ENCODE peak calls at places on chromosome 4, in six cellular contexts. One of them, this sample, is unnamed.

GRCh38 chr4:185481390-185481789 is 9.9 kb upstream of the CCDC110 start:
- DNase-seq in H1: no peak
- DNase-seq in GM12878: no peak
- DNase-seq in GM12891: no peak
- DNase-seq in K562: no peak
- DNase-seq in HepG2: no peak
- DNase-seq in this sample: no peak

GRCh38 chr4:78379991-78380739 is 171.4 kb upstream of the ANXA3 start:
- DNase-seq in H1: no peak
- DNase-seq in GM12878: no peak
- DNase-seq in GM12891: no peak
- DNase-seq in K562: no peak
- DNase-seq in HepG2: no peak
- DNase-seq in this sample: no peak

GRCh38 chr4:113499696-113500095 is 261.8 kb downstream of the CAMK2D start:
- DNase-seq in H1: no peak
- DNase-seq in GM12878: no peak
- DNase-seq in GM12891: no peak
- DNase-seq in K562: no peak
- DNase-seq in HepG2: peak
- DNase-seq in this sample: no peak

GRCh38 chr4:55635282-55635681 is 816 bp downstream of the NMU start:
- DNase-seq in H1: no peak
- DNase-seq in GM12878: no peak
- DNase-seq in GM12891: no peak
- DNase-seq in K562: peak
- DNase-seq in HepG2: no peak
- DNase-seq in this sample: no peak

GRCh38 chr4:113537183-113537977 is 224.2 kb downstream of the CAMK2D start:
- DNase-seq in H1: no peak
- DNase-seq in GM12878: no peak
- DNase-seq in GM12891: no peak
- DNase-seq in K562: no peak
- DNase-seq in HepG2: no peak
- DNase-seq in this sample: no peak

GRCh38 chr4:43458293-43458692 is 565.8 kb downstream of the GRXCR1 start:
- DNase-seq in H1: no peak
- DNase-seq in GM12878: no peak
- DNase-seq in GM12891: no peak
- DNase-seq in K562: no peak
- DNase-seq in HepG2: no peak
- DNase-seq in this sample: no peak

GRCh38 chr4:15882675-15883086 is 55.9 kb downstream of the FGFBP1 start:
- DNase-seq in H1: peak
- DNase-seq in GM12878: peak
- DNase-seq in GM12891: peak
- DNase-seq in K562: peak
- DNase-seq in HepG2: peak
- DNase-seq in this sample: peak

GRCh38 chr4:1460967-1461868 is 55.0 kb upstream of the NKX1-1 start:
- DNase-seq in H1: peak
- DNase-seq in GM12878: no peak
- DNase-seq in GM12891: no peak
- DNase-seq in K562: no peak
- DNase-seq in HepG2: no peak
- DNase-seq in this sample: no peak

GRCh38 chr4:156889616-156890594 is 81.7 kb downstream of the PDGFC start:
- DNase-seq in H1: no peak
- DNase-seq in GM12878: no peak
- DNase-seq in GM12891: no peak
- DNase-seq in K562: no peak
- DNase-seq in HepG2: no peak
- DNase-seq in this sample: no peak

GRCh38 chr4:122617597-122618593 is 3.0 kb downstream of the IL21 start:
- DNase-seq in H1: no peak
- DNase-seq in GM12878: no peak
- DNase-seq in GM12891: no peak
- DNase-seq in K562: no peak
- DNase-seq in HepG2: no peak
- DNase-seq in this sample: no peak

GRCh38 chr4:56606385-56606784 is 74.7 kb downstream of the HOPX start:
- DNase-seq in H1: no peak
- DNase-seq in GM12878: no peak
- DNase-seq in GM12891: no peak
- DNase-seq in K562: no peak
- DNase-seq in HepG2: no peak
- DNase-seq in this sample: no peak

GRCh38 chr4:139210486-139210885 is 33.5 kb upstream of the ELF2 start:
- DNase-seq in H1: no peak
- DNase-seq in GM12878: no peak
- DNase-seq in GM12891: no peak
- DNase-seq in K562: no peak
- DNase-seq in HepG2: no peak
- DNase-seq in this sample: no peak

GRCh38 chr4:113700602-113701150 is 60.9 kb downstream of the CAMK2D start:
- DNase-seq in H1: no peak
- DNase-seq in GM12878: no peak
- DNase-seq in GM12891: no peak
- DNase-seq in K562: no peak
- DNase-seq in HepG2: no peak
- DNase-seq in this sample: no peak

GRCh38 chr4:182888894-182889293 is 28.3 kb downstream of the DCTD start:
- DNase-seq in H1: no peak
- DNase-seq in GM12878: no peak
- DNase-seq in GM12891: no peak
- DNase-seq in K562: no peak
- DNase-seq in HepG2: no peak
- DNase-seq in this sample: no peak

GRCh38 chr4:19230906-19231305 is 1020.8 kb upstream of the SLIT2 start:
- DNase-seq in H1: no peak
- DNase-seq in GM12878: no peak
- DNase-seq in GM12891: no peak
- DNase-seq in K562: no peak
- DNase-seq in HepG2: no peak
- DNase-seq in this sample: no peak

GRCh38 chr4:5120468-5120867 is 69.2 kb downstream of the STK32B start:
- DNase-seq in H1: no peak
- DNase-seq in GM12878: no peak
- DNase-seq in GM12891: no peak
- DNase-seq in K562: no peak
- DNase-seq in HepG2: no peak
- DNase-seq in this sample: no peak

GRCh38 chr4:145815027-145815612 is 123.5 kb downstream of the ZNF827 start:
- DNase-seq in H1: no peak
- DNase-seq in GM12878: no peak
- DNase-seq in GM12891: no peak
- DNase-seq in K562: no peak
- DNase-seq in HepG2: no peak
- DNase-seq in this sample: no peak

GRCh38 chr4:73869130-73870055 is at the start of gene CXCL1:
- DNase-seq in H1: peak
- DNase-seq in GM12878: no peak
- DNase-seq in GM12891: no peak
- DNase-seq in K562: peak
- DNase-seq in HepG2: no peak
- DNase-seq in this sample: no peak

GRCh38 chr4:99722662-99723061 is 65.0 kb upstream of the C4orf54 start:
- DNase-seq in H1: no peak
- DNase-seq in GM12878: no peak
- DNase-seq in GM12891: no peak
- DNase-seq in K562: no peak
- DNase-seq in HepG2: no peak
- DNase-seq in this sample: no peak

GRCh38 chr4:78057135-78057599 is at the start of gene FRAS1:
- DNase-seq in H1: peak
- DNase-seq in GM12878: no peak
- DNase-seq in GM12891: no peak
- DNase-seq in K562: no peak
- DNase-seq in HepG2: peak
- DNase-seq in this sample: peak

GRCh38 chr4:94488667-94489066 is 36.9 kb downstream of the PDLIM5 start:
- DNase-seq in H1: no peak
- DNase-seq in GM12878: no peak
- DNase-seq in GM12891: no peak
- DNase-seq in K562: no peak
- DNase-seq in HepG2: no peak
- DNase-seq in this sample: no peak

GRCh38 chr4:74623041-74623440 is 171.3 kb downstream of the BTC start:
- DNase-seq in H1: no peak
- DNase-seq in GM12878: no peak
- DNase-seq in GM12891: peak
- DNase-seq in K562: peak
- DNase-seq in HepG2: peak
- DNase-seq in this sample: no peak

GRCh38 chr4:163148466-163149336 is 18.0 kb downstream of the NAF1 start:
- DNase-seq in H1: no peak
- DNase-seq in GM12878: no peak
- DNase-seq in GM12891: no peak
- DNase-seq in K562: no peak
- DNase-seq in HepG2: no peak
- DNase-seq in this sample: no peak
- TF ChIP-seq POLR2AphosphoS5 in H1: no peak
- TF ChIP-seq POLR2AphosphoS5 in GM12878: no peak
- TF ChIP-seq POLR2AphosphoS5 in GM12891: no peak
- TF ChIP-seq POLR2AphosphoS5 in K562: no peak
- TF ChIP-seq POLR2AphosphoS5 in HepG2: no peak
- TF ChIP-seq POLR2AphosphoS5 in this sample: no peak

GRCh38 chr4:184386271-184386781 is 88.0 kb downstream of the IRF2 start:
- DNase-seq in H1: no peak
- DNase-seq in GM12878: no peak
- DNase-seq in GM12891: no peak
- DNase-seq in K562: peak
- DNase-seq in HepG2: no peak
- DNase-seq in this sample: no peak
- TF ChIP-seq POLR2A in H1: no peak
- TF ChIP-seq POLR2A in GM12878: no peak
- TF ChIP-seq POLR2A in GM12891: no peak
- TF ChIP-seq POLR2A in K562: no peak
- TF ChIP-seq POLR2A in HepG2: no peak
- TF ChIP-seq POLR2A in this sample: no peak

GRCh38 chr4:147837435-147837834 is 105.5 kb downstream of the ARHGAP10 start:
- DNase-seq in H1: no peak
- DNase-seq in GM12878: no peak
- DNase-seq in GM12891: no peak
- DNase-seq in K562: no peak
- DNase-seq in HepG2: peak
- DNase-seq in this sample: no peak
- TF ChIP-seq TAF1 in H1: no peak
- TF ChIP-seq TAF1 in GM12878: no peak
- TF ChIP-seq TAF1 in GM12891: no peak
- TF ChIP-seq TAF1 in K562: no peak
- TF ChIP-seq TAF1 in HepG2: no peak
- TF ChIP-seq TAF1 in this sample: no peak

DNA sequence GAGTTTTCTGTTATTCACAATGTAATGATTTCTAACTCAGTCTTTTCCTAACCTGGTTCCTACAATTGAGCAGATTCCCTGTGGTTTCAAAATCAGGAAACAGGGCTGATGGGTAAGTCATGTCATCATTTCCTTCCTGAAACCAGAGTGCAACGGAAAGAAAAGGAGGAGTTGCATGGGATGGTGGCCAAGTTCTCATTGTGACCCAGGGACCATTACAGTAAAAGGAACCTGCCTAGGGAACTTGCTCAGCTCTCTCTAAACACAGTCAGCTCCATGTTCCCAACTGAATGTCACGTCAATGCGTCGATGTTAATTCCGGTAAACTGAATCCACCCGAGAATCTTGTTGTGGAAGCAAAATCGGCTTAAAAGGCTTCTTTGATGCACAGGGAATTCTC is 51.2 kb downstream of the LGI2 start:
- DNase-seq in H1: no peak
- DNase-seq in GM12878: no peak
- DNase-seq in GM12891: no peak
- DNase-seq in K562: no peak
- DNase-seq in HepG2: no peak
- DNase-seq in this sample: no peak
- TF ChIP-seq POLR2AphosphoS5 in H1: no peak
- TF ChIP-seq POLR2AphosphoS5 in GM12878: no peak
- TF ChIP-seq POLR2AphosphoS5 in GM12891: no peak
- TF ChIP-seq POLR2AphosphoS5 in K562: no peak
- TF ChIP-seq POLR2AphosphoS5 in HepG2: no peak
- TF ChIP-seq POLR2AphosphoS5 in this sample: no peak

GRCh38 chr4:128521634-128522253 is 234.1 kb upstream of the PGRMC2 start:
- DNase-seq in H1: no peak
- DNase-seq in GM12878: no peak
- DNase-seq in GM12891: no peak
- DNase-seq in K562: peak
- DNase-seq in HepG2: peak
- DNase-seq in this sample: no peak
- TF ChIP-seq POLR2A in H1: no peak
- TF ChIP-seq POLR2A in GM12878: no peak
- TF ChIP-seq POLR2A in GM12891: no peak
- TF ChIP-seq POLR2A in K562: no peak
- TF ChIP-seq POLR2A in HepG2: no peak
- TF ChIP-seq POLR2A in this sample: no peak

GRCh38 chr4:149715822-149716585 is 99.6 kb downstream of the IQCM start:
- DNase-seq in H1: no peak
- DNase-seq in GM12878: no peak
- DNase-seq in GM12891: no peak
- DNase-seq in K562: no peak
- DNase-seq in HepG2: no peak
- DNase-seq in this sample: no peak
- TF ChIP-seq TAF1 in H1: no peak
- TF ChIP-seq TAF1 in GM12878: no peak
- TF ChIP-seq TAF1 in GM12891: no peak
- TF ChIP-seq TAF1 in K562: no peak
- TF ChIP-seq TAF1 in HepG2: no peak
- TF ChIP-seq TAF1 in this sample: no peak

GRCh38 chr4:189187531-189188052 is 753.1 kb upstream of the FRG1 start:
- DNase-seq in H1: no peak
- DNase-seq in GM12878: no peak
- DNase-seq in GM12891: no peak
- DNase-seq in K562: no peak
- DNase-seq in HepG2: no peak
- DNase-seq in this sample: no peak

DNA sequence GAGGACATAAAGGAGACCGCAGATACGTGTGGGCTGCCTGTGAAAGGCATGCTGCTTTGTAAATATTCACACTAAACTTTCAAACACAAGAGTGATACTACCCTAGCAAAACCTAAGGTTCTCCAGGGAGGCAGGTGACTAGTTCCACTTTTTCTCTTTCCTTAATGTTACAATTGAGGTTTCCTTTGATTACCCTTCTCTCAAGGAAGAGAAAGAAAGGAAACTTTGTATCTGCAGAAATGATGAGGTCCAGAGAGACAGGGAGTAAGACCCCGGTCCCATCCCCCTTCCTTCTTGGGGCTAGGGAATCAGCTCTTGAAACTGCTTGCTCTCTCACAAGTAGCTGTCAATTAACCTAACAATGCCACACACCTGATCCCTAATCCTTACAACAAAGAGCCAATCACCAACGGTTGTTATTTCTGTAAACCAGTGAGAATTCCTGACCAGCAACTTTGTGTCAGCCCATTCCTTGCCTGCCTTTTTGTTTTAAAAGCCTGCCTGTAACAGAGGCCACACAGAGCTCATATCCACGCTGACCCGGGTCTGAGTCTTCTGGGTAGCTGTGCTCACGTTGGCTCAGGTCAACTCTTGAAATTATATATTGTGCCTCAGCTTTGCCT is 754.8 kb upstream of the FRG1 start:
- DNase-seq in H1: no peak
- DNase-seq in GM12878: no peak
- DNase-seq in GM12891: no peak
- DNase-seq in K562: no peak
- DNase-seq in HepG2: no peak
- DNase-seq in this sample: no peak
- TF ChIP-seq POLR2AphosphoS5 in H1: peak
- TF ChIP-seq POLR2AphosphoS5 in GM12878: no peak
- TF ChIP-seq POLR2AphosphoS5 in GM12891: no peak
- TF ChIP-seq POLR2AphosphoS5 in K562: no peak
- TF ChIP-seq POLR2AphosphoS5 in HepG2: no peak
- TF ChIP-seq POLR2AphosphoS5 in this sample: no peak

This sample was measured in GM12892.